ENCODE peak calls at places on chromosomes 3 and 15, in ten cellular contexts. G is heart left ventricle, H is brain microvascular endothelial cell, P is tibial nerve, A is K562, M is transverse colon, U is H7, N is mammary epithelial cell, V is hepatocyte, W is esophagus muscularis mucosa. R is an unnamed sample.
A peak's percentile ranks its signal among the peaks of the same experiment; 100 is the strongest.

GRCh38 chr3:10883478-10884234 is 67.6 kb downstream of the SLC6A11 start:
- DNase-seq in G (no peak), H (peak; percentile 1), P (peak; percentile 30), A (peak; percentile 40), M (no peak), U (peak; percentile 73), N (peak; percentile 43), V (peak; percentile 30), W (no peak), R (peak; percentile 34)

GRCh38 chr3:30667250-30667585 is 60.8 kb downstream of the TGFBR2 start:
- DNase-seq in G (no peak), H (no peak), P (no peak), A (no peak), M (no peak), U (peak; percentile 57), N (no peak), V (no peak), W (no peak), R (peak; percentile 39)

GRCh38 chr15:101803209-101803608 is at the start of gene OR4F6:
- DNase-seq in G (no peak), H (no peak), P (no peak), A (no peak), M (no peak), U (no peak), N (no peak), V (no peak), W (no peak), R (no peak)

GRCh38 chr15:95284933-95285401 is 1045.5 kb upstream of the NR2F2 start:
- DNase-seq in G (no peak), H (no peak), P (no peak), A (no peak), M (no peak), U (no peak), N (no peak), V (no peak), W (no peak), R (peak; percentile 94)

GRCh38 chr3:64674591-64675076 is 13.2 kb downstream of the ADAMTS9 start:
- DNase-seq in G (no peak), H (no peak), P (no peak), A (no peak), M (no peak), U (no peak), N (no peak), V (peak; percentile 39), W (peak; percentile 53), R (no peak)

GRCh38 chr15:71575474-71576045 is 234.8 kb upstream of the NR2E3 start:
- DNase-seq in G (no peak), H (no peak), P (no peak), A (no peak), M (no peak), U (no peak), N (no peak), V (no peak), W (no peak), R (peak; percentile 51)

GRCh38 chr3:197103766-197104165 is 74.1 kb upstream of the MELTF start:
- DNase-seq in G (no peak), H (no peak), P (no peak), A (no peak), M (no peak), U (no peak), N (no peak), V (no peak), W (no peak), R (no peak)

GRCh38 chr15:59303641-59304433 is 68.8 kb downstream of the MYO1E start:
- DNase-seq in G (no peak), H (peak; percentile 72), P (no peak), A (no peak), M (no peak), U (no peak), N (no peak), V (no peak), W (no peak), R (no peak)

GRCh38 chr3:27376109-27376772 is 7.1 kb upstream of the NEK10 start:
- DNase-seq in G (no peak), H (no peak), P (no peak), A (no peak), M (no peak), U (no peak), N (no peak), V (no peak), W (no peak), R (no peak)

GRCh38 chr3:132726341-132726823 is 4.2 kb upstream of the NPHP3 start:
- DNase-seq in G (no peak), H (no peak), P (no peak), A (peak; percentile 13), M (no peak), U (peak; percentile 46), N (peak; percentile 40), V (peak; percentile 14), W (no peak), R (peak; percentile 76)

DNA sequence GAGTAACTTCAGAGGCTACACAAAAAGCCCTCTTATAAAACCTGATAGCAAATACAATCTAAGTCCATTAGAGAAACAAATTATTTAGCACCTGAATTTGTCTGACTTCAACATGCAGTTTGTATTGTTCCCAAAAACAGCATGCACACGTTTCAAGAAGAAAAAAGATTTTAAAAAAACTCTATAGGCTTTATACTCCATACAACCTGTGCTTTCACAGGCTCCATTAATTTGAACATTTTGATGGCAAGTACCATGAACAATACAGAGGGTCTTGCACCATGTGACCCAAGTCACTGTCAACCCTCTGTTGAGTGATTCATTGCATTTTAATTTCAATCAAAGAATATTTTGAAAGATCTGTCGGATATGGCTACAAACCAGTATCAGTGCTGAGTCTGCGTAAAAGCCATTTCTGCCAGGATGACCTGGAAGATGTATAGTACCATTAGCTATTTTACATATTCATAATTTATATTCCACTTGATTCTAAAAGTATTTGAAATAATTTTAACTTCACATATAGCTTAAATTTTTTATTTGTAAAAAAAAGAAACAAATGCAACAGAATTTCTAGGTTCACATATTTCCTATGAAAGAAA is 13.2 kb downstream of the ANXA2 start:
- DNase-seq in G (no peak), H (no peak), P (no peak), A (no peak), M (no peak), U (no peak), N (no peak), V (no peak), W (no peak), R (no peak)
- H3K36me3 ChIP-seq in G (peaks cover 13% of the 10 kb centered on the region), H (peaks cover 76% of the 10 kb centered on the region), P (no peaks in the 10 kb centered on the region), A (peaks cover 66% of the 10 kb centered on the region), M (peaks cover 3% of the 10 kb centered on the region), U (peaks cover 1% of the 10 kb centered on the region), N (peaks cover 53% of the 10 kb centered on the region), V (no peaks in the 10 kb centered on the region), W (peaks cover 10% of the 10 kb centered on the region), R (peaks cover 25% of the 10 kb centered on the region)

DNA sequence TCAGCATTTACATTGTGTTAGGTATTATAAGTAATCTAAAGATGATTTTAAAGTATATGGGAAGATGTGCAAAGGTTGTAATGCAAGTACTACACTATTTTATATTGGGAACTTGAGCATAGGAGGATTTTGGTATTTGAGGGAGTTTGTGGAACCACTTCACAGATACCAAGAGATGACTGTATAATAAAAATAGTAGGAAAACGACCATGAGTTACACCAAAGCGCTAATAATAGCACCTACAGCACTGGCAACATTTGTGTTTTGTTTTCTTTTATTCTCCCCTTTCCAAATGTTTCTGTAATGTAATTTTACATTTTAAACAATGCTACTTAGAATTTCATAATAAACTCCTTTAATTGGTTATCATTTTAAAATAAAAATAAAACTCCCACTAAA is 10.5 kb downstream of the CNBP start:
- DNase-seq in G (no peak), H (no peak), P (no peak), A (no peak), M (no peak), U (no peak), N (no peak), V (no peak), W (no peak), R (no peak)
- H3K36me3 ChIP-seq in G (peaks cover 28% of the 10 kb centered on the region), H (peaks cover 39% of the 10 kb centered on the region), P (peaks cover 15% of the 10 kb centered on the region), A (peaks cover 87% of the 10 kb centered on the region), M (no peaks in the 10 kb centered on the region), U (peaks cover 30% of the 10 kb centered on the region), N (peaks cover 29% of the 10 kb centered on the region), V (no peaks in the 10 kb centered on the region), W (peaks cover 40% of the 10 kb centered on the region), R (peaks cover 77% of the 10 kb centered on the region)

GRCh38 chr15:36978625-36979024 is 121.7 kb downstream of the MEIS2 start:
- DNase-seq in G (no peak), H (no peak), P (no peak), A (no peak), M (no peak), U (no peak), N (no peak), V (no peak), W (no peak), R (no peak)
- H3K36me3 ChIP-seq in G (no peaks in the 10 kb centered on the region), H (no peaks in the 10 kb centered on the region), P (no peaks in the 10 kb centered on the region), A (peaks cover 3% of the 10 kb centered on the region), M (no peaks in the 10 kb centered on the region), U (no peaks in the 10 kb centered on the region), N (no peaks in the 10 kb centered on the region), V (no peaks in the 10 kb centered on the region), W (no peaks in the 10 kb centered on the region), R (no peaks in the 10 kb centered on the region)

GRCh38 chr15:78445875-78446274 is 7.9 kb downstream of the IREB2 start:
- DNase-seq in G (no peak), H (no peak), P (no peak), A (no peak), M (no peak), U (no peak), N (no peak), V (no peak), W (no peak), R (no peak)
- H3K36me3 ChIP-seq in G (peaks cover 33% of the 10 kb centered on the region), H (peaks cover 36% of the 10 kb centered on the region), P (no peaks in the 10 kb centered on the region), A (peaks cover 88% of the 10 kb centered on the region), M (no peaks in the 10 kb centered on the region), U (peaks cover 8% of the 10 kb centered on the region), N (peaks cover 23% of the 10 kb centered on the region), V (no peaks in the 10 kb centered on the region), W (peaks cover 36% of the 10 kb centered on the region), R (peaks cover 60% of the 10 kb centered on the region)

R was measured in SJCRH30.